ENCODE peak calls at places on chromosomes 13 and 19, in nine cellular contexts. F is body of pancreas, M is prostate gland, X is ascending aorta, R is gastrocnemius medialis, P is cardiac muscle cell, B is bronchial epithelial cell, V is endodermal cell, S is MM.1S. A is an unnamed sample.

GRCh38 chr19:56139847-56140582 is 1.1 kb upstream of the ZNF444 start:
- DNase-seq in B (no peak), V (no peak), X (no peak), F (peak), R (no peak), M (no peak), S (no peak), P (no peak), A (no peak)

GRCh38 chr13:44969858-44970484 is 19.3 kb downstream of the NUFIP1 start:
- DNase-seq in B (peak), P (peak), S (peak), M (peak), R (no peak), X (no peak), V (no peak), F (no peak), A (peak)

GRCh38 chr19:17283504-17283996 is 1.8 kb downstream of the ANKLE1 start:
- DNase-seq in M (no peak), F (no peak), P (no peak), X (no peak), V (no peak), R (no peak), B (no peak), S (no peak), A (no peak)

GRCh38 chr19:22052644-22053013 is 345 bp downstream of the ZNF257 start:
- DNase-seq in S (no peak), P (no peak), R (no peak), F (peak), V (no peak), X (no peak), M (peak), B (no peak), A (no peak)

GRCh38 chr19:48121909-48122371 is 11.3 kb upstream of the PLA2G4C start:
- DNase-seq in P (peak), F (no peak), S (peak), V (no peak), M (peak), R (no peak), B (peak), X (no peak), A (no peak)

GRCh38 chr13:23433171-23434153 is at the start of gene SACS:
- DNase-seq in V (peak), M (no peak), F (peak), B (no peak), S (no peak), R (peak), X (no peak), P (peak), A (peak)

GRCh38 chr13:46489586-46490023 is 63.4 kb upstream of the LRCH1 start:
- DNase-seq in F (no peak), B (peak), M (no peak), X (peak), V (no peak), R (peak), P (no peak), S (no peak), A (peak)

GRCh38 chr13:101408154-101408553 is 8.2 kb downstream of the NALCN start:
- DNase-seq in M (no peak), V (no peak), X (no peak), B (no peak), S (no peak), R (no peak), P (no peak), F (no peak), A (no peak)

GRCh38 chr19:38527466-38528136 is 90.2 kb downstream of the MAP4K1 start:
- DNase-seq in X (no peak), F (no peak), S (no peak), V (peak), R (no peak), M (no peak), B (no peak), P (no peak), A (no peak)

GRCh38 chr19:48053076-48053475 is 9.2 kb upstream of the CABP5 start:
- DNase-seq in P (no peak), B (no peak), F (no peak), X (no peak), S (no peak), M (no peak), R (no peak), V (no peak), A (no peak)

GRCh38 chr13:20873348-20873747 is 29.2 kb downstream of the XPO4 start:
- DNase-seq in F (no peak), S (no peak), X (no peak), R (no peak), M (no peak), B (peak), V (no peak), P (no peak), A (peak)

GRCh38 chr19:13976446-13976845 is 24.1 kb downstream of the DCAF15 start:
- DNase-seq in X (no peak), V (no peak), S (no peak), M (no peak), P (no peak), R (peak), B (no peak), F (no peak), A (no peak)

GRCh38 chr13:49494645-49495044 is 1.1 kb upstream of the PHF11 start:
- DNase-seq in P (no peak), F (no peak), S (peak), X (no peak), M (no peak), R (no peak), V (no peak), B (no peak), A (no peak)

GRCh38 chr19:56321254-56321980 is 6.8 kb upstream of the ZSCAN5A start:
- DNase-seq in B (no peak), R (no peak), V (no peak), S (no peak), P (no peak), F (no peak), X (no peak), M (no peak), A (no peak)

GRCh38 chr13:95137096-95137495 is 164.2 kb downstream of the ABCC4 start:
- DNase-seq in R (no peak), X (no peak), V (no peak), F (no peak), B (peak), S (no peak), M (no peak), P (no peak), A (peak)

GRCh38 chr13:110332750-110333149 is 25.7 kb downstream of the COL4A2 start:
- DNase-seq in X (no peak), P (no peak), B (no peak), S (no peak), F (no peak), M (no peak), R (no peak), V (no peak), A (no peak)

GRCh38 chr19:17329768-17330545 is 4.7 kb downstream of the ANO8 start:
- DNase-seq in V (peak), X (no peak), M (no peak), B (no peak), S (no peak), F (no peak), P (no peak), R (no peak), A (no peak)

GRCh38 chr19:41269571-41269970 is 5.4 kb downstream of the HNRNPUL1 start:
- DNase-seq in X (no peak), P (no peak), S (no peak), R (no peak), V (no peak), M (no peak), F (no peak), B (no peak), A (no peak)

GRCh38 chr13:34340534-34340933 is 522.6 kb downstream of the RFC3 start:
- DNase-seq in X (no peak), S (no peak), M (no peak), F (no peak), P (no peak), R (no peak), B (peak), V (no peak), A (peak)

GRCh38 chr19:19224150-19224851 is 12.5 kb downstream of the NCAN start:
- DNase-seq in S (no peak), R (no peak), X (no peak), F (no peak), B (no peak), V (no peak), P (no peak), M (no peak), A (no peak)
- H3K4me3 ChIP-seq in S (no peak), R (no peak), X (no peak), F (no peak), B (no peak), V (peak), P (no peak), M (no peak), A (no peak)

GRCh38 chr13:106597759-106598395 is 29.9 kb upstream of the ARGLU1 start:
- DNase-seq in B (no peak), X (no peak), F (no peak), M (no peak), S (no peak), P (no peak), R (no peak), V (no peak), A (no peak)

GRCh38 chr13:106602178-106602577 is 34.2 kb upstream of the ARGLU1 start:
- DNase-seq in B (no peak), R (no peak), P (no peak), M (no peak), X (no peak), V (no peak), F (peak), S (no peak), A (no peak)

GRCh38 chr13:106609116-106609515 is 41.2 kb upstream of the ARGLU1 start:
- DNase-seq in X (no peak), V (no peak), R (no peak), S (no peak), M (no peak), B (peak), F (no peak), P (no peak), A (no peak)

GRCh38 chr13:106599875-106600797 is 32.2 kb upstream of the ARGLU1 start:
- DNase-seq in V (no peak), S (no peak), X (no peak), F (no peak), M (no peak), B (no peak), R (no peak), P (no peak), A (peak)

DNA sequence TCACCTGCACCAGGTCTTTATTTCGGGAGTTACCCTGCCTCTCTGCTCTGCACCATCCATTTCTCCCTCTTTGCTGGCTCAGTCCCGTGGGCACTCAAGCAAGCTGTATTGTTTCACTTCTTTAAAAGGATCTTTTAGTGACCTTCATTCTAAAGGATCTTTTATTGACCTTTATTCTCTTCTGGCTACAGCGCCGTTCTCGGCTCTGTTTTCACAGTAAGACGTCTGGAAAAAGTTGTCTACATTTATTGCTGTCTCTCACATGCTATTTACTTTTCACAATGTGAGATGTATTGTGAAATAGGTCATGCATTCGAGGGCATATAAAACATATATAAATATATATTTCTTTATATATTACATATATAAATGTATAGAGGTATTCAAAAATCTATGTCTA is 35.6 kb upstream of the ARGLU1 start:
- DNase-seq in M (no peak), X (no peak), P (no peak), V (no peak), B (no peak), R (no peak), S (no peak), F (no peak), A (no peak)
- TF ChIP-seq CTCF in M (no peak), X (no peak), P (no peak), V (no peak), B (no peak), R (no peak), S (no peak), F (no peak), A (no peak)

GRCh38 chr13:114234266-114234644 is 442 bp upstream of the CDC16 start:
- DNase-seq in M (no peak), X (no peak), P (no peak), S (no peak), R (no peak), V (no peak), B (no peak), F (no peak), A (no peak)
- H3K4me3 ChIP-seq in M (peak), X (peak), P (peak), S (peak), R (peak), V (peak), B (peak), F (no peak), A (peak)

GRCh38 chr13:47798906-47799305 is 202.2 kb downstream of the SUCLA2 start:
- DNase-seq in R (no peak), P (peak), X (no peak), F (no peak), S (no peak), V (no peak), B (peak), M (no peak), A (peak)

GRCh38 chr13:47790755-47791154 is 210.3 kb downstream of the SUCLA2 start:
- DNase-seq in F (no peak), V (no peak), B (no peak), S (no peak), R (no peak), X (no peak), M (no peak), P (no peak), A (no peak)

GRCh38 chr13:47796816-47797215 is 204.3 kb downstream of the SUCLA2 start:
- DNase-seq in M (no peak), V (no peak), X (no peak), R (no peak), P (peak), S (no peak), B (no peak), F (no peak), A (no peak)

GRCh38 chr13:47798194-47798593 is 202.9 kb downstream of the SUCLA2 start:
- DNase-seq in B (no peak), M (no peak), X (no peak), P (no peak), S (no peak), R (no peak), V (no peak), F (no peak), A (no peak)

GRCh38 chr13:47794963-47795362 is 206.1 kb downstream of the SUCLA2 start:
- DNase-seq in F (no peak), R (no peak), X (no peak), B (no peak), P (no peak), M (no peak), S (no peak), V (no peak), A (peak)
- TF ChIP-seq CTCF in F (no peak), R (no peak), X (peak), B (peak), P (peak), M (no peak), S (peak), V (peak), A (peak)

GRCh38 chr13:74092711-74093110 is 41.5 kb downstream of the KLF12 start:
- DNase-seq in F (no peak), P (no peak), B (no peak), V (no peak), R (no peak), S (no peak), X (no peak), M (no peak), A (no peak)

GRCh38 chr13:74093691-74094090 is 40.5 kb downstream of the KLF12 start:
- DNase-seq in X (no peak), F (no peak), B (no peak), M (no peak), R (no peak), V (no peak), S (no peak), P (no peak), A (no peak)

GRCh38 chr13:74087304-74087703 is 46.9 kb downstream of the KLF12 start:
- DNase-seq in M (no peak), X (no peak), B (no peak), P (no peak), R (no peak), V (no peak), S (no peak), F (no peak), A (no peak)

GRCh38 chr13:74090397-74090796 is 43.8 kb downstream of the KLF12 start:
- DNase-seq in M (no peak), S (no peak), R (no peak), V (no peak), F (no peak), X (no peak), B (peak), P (no peak), A (peak)

GRCh38 chr13:74090869-74091605 is 43.2 kb downstream of the KLF12 start:
- DNase-seq in X (no peak), V (no peak), M (no peak), F (no peak), B (no peak), S (no peak), P (no peak), R (no peak), A (no peak)
- H3K4me3 ChIP-seq in X (no peak), V (no peak), M (no peak), F (no peak), B (no peak), S (no peak), P (no peak), R (no peak), A (no peak)

A was measured in fibroblast of mammary gland.